ENCODE peak calls at places on chromosome 12, in four cellular contexts. L, S, O and C are unnamed samples.

GRCh38 chr12:6327159-6327558 is 14.7 kb downstream of the TNFRSF1A start:
- DNase-seq in S (peak; percentile 39), L (no peak), O (no peak), C (no peak)

GRCh38 chr12:31353730-31354708 is 28.1 kb upstream of the SINHCAF start:
- DNase-seq in L (no peak), O (no peak), S (no peak), C (no peak)

GRCh38 chr12:90020436-90020835 is 311.8 kb upstream of the ATP2B1 start:
- DNase-seq in O (no peak), S (no peak), L (no peak), C (no peak)

GRCh38 chr12:39239484-39240143 is 203.3 kb downstream of the KIF21A start:
- DNase-seq in O (no peak), S (no peak), L (no peak), C (no peak)

GRCh38 chr12:48630346-48630745 is 51.7 kb downstream of the KANSL2 start:
- DNase-seq in S (no peak), L (no peak), O (no peak), C (no peak)

GRCh38 chr12:49808686-49809368 is 19.4 kb downstream of the NCKAP5L start:
- DNase-seq in S (no peak), O (peak; percentile 75), L (peak; percentile 65), C (no peak)

GRCh38 chr12:79121486-79121885 is 256.9 kb downstream of the SYT1 start:
- DNase-seq in L (no peak), O (no peak), S (no peak), C (no peak)

GRCh38 chr12:57896437-57897201 is 44.7 kb upstream of the ATP23 start:
- DNase-seq in L (peak; percentile 91), O (peak; percentile 83), S (peak; percentile 85), C (peak; percentile 64)

GRCh38 chr12:57474430-57474829 is 5.2 kb downstream of the ARHGAP9 start:
- DNase-seq in L (no peak), O (no peak), S (no peak), C (no peak)

GRCh38 chr12:47835831-47836155 is 16.1 kb upstream of the HDAC7 start:
- DNase-seq in L (no peak), S (no peak), O (no peak), C (no peak)

GRCh38 chr12:58920102-58920955 is at the start of gene LRIG3:
- DNase-seq in L (peak; percentile 95), S (peak; percentile 92), O (peak; percentile 92), C (peak; percentile 89)

GRCh38 chr12:57727758-57728395 is 10.7 kb downstream of the AGAP2 start:
- DNase-seq in O (no peak), L (no peak), S (no peak), C (no peak)

GRCh38 chr12:92078167-92079053 is 67.2 kb downstream of the BTG1 start:
- DNase-seq in L (no peak), O (no peak), S (peak; percentile 67), C (no peak)

GRCh38 chr12:132475304-132476037 is 14.5 kb upstream of the FBRSL1 start:
- DNase-seq in L (no peak), S (no peak), O (no peak), C (no peak)

GRCh38 chr12:196436-196835 is 17.5 kb downstream of the SLC6A12 start:
- DNase-seq in S (no peak), L (no peak), O (no peak), C (no peak)
- H3K27ac ChIP-seq in S (no peak overlapping the region), L (no peak overlapping the region), O (no peak overlapping the region), C (no peak overlapping the region)

DNA sequence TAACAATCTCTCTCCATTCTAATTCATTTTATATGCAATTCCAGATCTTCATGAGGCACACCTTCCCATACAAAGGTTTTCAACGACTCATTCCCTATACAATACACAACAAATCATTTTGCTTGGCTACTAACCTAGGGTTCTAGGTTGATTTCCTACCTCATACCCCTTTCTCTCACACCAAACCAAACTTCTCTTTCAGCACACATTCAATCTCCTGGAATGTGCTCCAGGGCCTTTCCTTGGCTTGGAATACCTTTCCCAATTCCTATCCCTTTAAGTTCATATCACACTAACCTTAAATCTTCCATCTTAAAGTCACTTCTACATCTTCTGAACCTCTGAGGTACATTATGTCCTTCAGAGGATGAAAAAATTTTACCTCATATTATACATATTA is 38.7 kb upstream of the MTERF2 start:
- DNase-seq in L (no peak), S (no peak), O (no peak), C (no peak)
- H3K4me1 ChIP-seq in L (no peaks in the 10 kb centered on the region), S (peaks cover 12% of the 10 kb centered on the region), O (peaks cover 27% of the 10 kb centered on the region), C (peaks cover 11% of the 10 kb centered on the region)

GRCh38 chr12:64688715-64689114 is 70.5 kb downstream of the GNS start:
- DNase-seq in O (no peak), S (no peak), L (no peak), C (no peak)
- H3K27ac ChIP-seq in O (peak overlapping the region; percentile 41), S (no peak overlapping the region), L (no peak overlapping the region), C (no peak overlapping the region)

GRCh38 chr12:19447386-19447785 is 8.1 kb downstream of the AEBP2 start:
- DNase-seq in S (no peak), L (no peak), O (no peak), C (no peak)
- H3K4me1 ChIP-seq in S (no peaks in the 10 kb centered on the region), L (peaks cover 5% of the 10 kb centered on the region), O (peaks cover 18% of the 10 kb centered on the region), C (peaks cover 13% of the 10 kb centered on the region)

GRCh38 chr12:96431067-96431466 is 30.8 kb upstream of the CDK17 start:
- DNase-seq in S (no peak), L (no peak), O (no peak), C (no peak)

GRCh38 chr12:96424601-96425000 is 24.4 kb upstream of the CDK17 start:
- DNase-seq in S (no peak), O (no peak), L (no peak), C (no peak)

GRCh38 chr12:96425973-96426372 is 25.7 kb upstream of the CDK17 start:
- DNase-seq in L (no peak), S (no peak), O (no peak), C (no peak)

GRCh38 chr12:96425321-96425720 is 25.1 kb upstream of the CDK17 start:
- DNase-seq in S (peak; percentile 66), O (no peak), L (no peak), C (no peak)

DNA sequence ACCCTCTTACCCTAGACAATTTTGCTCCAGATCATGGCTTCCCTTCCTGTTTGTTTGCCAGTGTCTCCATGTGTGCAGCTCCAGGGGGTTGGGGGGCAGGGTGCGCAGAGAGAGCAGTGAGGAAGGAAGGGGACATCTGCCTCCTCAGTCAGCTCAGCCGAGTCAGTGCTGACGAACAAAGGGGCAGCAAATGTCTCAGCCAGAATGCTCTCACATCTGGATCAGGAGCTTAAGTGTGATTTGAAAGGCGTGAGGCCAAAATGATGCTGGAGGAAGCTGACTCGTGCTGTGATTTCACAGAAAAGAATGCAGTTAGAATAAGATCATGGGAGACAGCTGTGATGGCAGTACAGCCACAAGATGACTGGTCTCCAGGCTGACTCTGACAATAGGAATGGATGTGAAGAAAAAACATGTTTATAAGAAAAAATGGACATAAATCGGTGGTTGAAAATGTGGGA is 27.1 kb upstream of the CDK17 start:
- DNase-seq in O (peak; percentile 51), S (peak; percentile 85), L (peak; percentile 34), C (peak; percentile 36)
- H3K27ac ChIP-seq in O (peak overlapping the region; percentile 63), S (peak overlapping the region; percentile 89), L (no peak overlapping the region), C (peak overlapping the region; percentile 78)